ENCODE peak calls at places on chromosomes 16 and 17, in five cellular contexts. V is GM12865, W is PC-9, G is OCI-LY7, H is Peyer's patch. Z is an unnamed sample.

GRCh38 chr17:46995841-46996571 is 17.0 kb upstream of the RPRML start:
- DNase-seq in W (no peak), V (no peak), H (no peak), G (peak; percentile 49), Z (no peak)

GRCh38 chr16:85415196-85415988 is 197.7 kb upstream of the GSE1 start:
- DNase-seq in G (no peak), W (no peak), V (no peak), H (peak; percentile 24), Z (peak; percentile 11)

GRCh38 chr16:5917436-5917835 is 819.8 kb upstream of the EEF2KMT start:
- DNase-seq in G (no peak), H (peak; percentile 47), V (no peak), W (no peak), Z (no peak)

GRCh38 chr17:77098884-77099545 is 41.8 kb upstream of the SEC14L1 start:
- DNase-seq in W (no peak), G (no peak), V (no peak), H (peak; percentile 73), Z (no peak)

GRCh38 chr17:11639736-11640510 is 41.7 kb downstream of the DNAH9 start:
- DNase-seq in G (no peak), W (no peak), H (no peak), V (no peak), Z (no peak)

GRCh38 chr16:64964126-64964540 is 157.7 kb downstream of the CDH11 start:
- DNase-seq in V (no peak), W (no peak), H (no peak), G (no peak), Z (no peak)

GRCh38 chr16:68265078-68265925 is 976 bp downstream of the SLC7A6 start:
- DNase-seq in G (peak; percentile 54), H (peak; percentile 78), W (peak; percentile 83), V (peak; percentile 70), Z (no peak)

GRCh38 chr17:19271751-19272357 is 34.7 kb downstream of the EPN2 start:
- DNase-seq in G (peak; percentile 11), W (no peak), V (no peak), H (no peak), Z (no peak)

GRCh38 chr17:2926019-2926650 is 129.9 kb downstream of the RAP1GAP2 start:
- DNase-seq in H (no peak), V (no peak), W (peak; percentile 68), G (no peak), Z (no peak)

GRCh38 chr16:47019563-47019962 is 46.1 kb upstream of the DNAJA2 start:
- DNase-seq in V (no peak), H (no peak), G (no peak), W (no peak), Z (no peak)

GRCh38 chr16:12802661-12803060 is 1.0 kb downstream of the CPPED1 start:
- DNase-seq in W (no peak), G (peak; percentile 14), H (no peak), V (no peak), Z (no peak)

GRCh38 chr16:55100100-55100499 is 169.4 kb downstream of the IRX5 start:
- DNase-seq in G (no peak), V (no peak), H (no peak), W (no peak), Z (no peak)

GRCh38 chr16:84838383-84838948 is 18.7 kb downstream of the CRISPLD2 start:
- DNase-seq in G (no peak), H (no peak), V (no peak), W (no peak), Z (no peak)

GRCh38 chr17:8894673-8895578 is 27.5 kb upstream of the PIK3R6 start:
- DNase-seq in G (peak; percentile 68), V (peak; percentile 90), H (peak; percentile 81), W (peak; percentile 44), Z (no peak)

GRCh38 chr17:21373034-21373433 is 3.1 kb upstream of the KCNJ12 start:
- DNase-seq in V (peak; percentile 25), W (no peak), H (no peak), G (peak; percentile 43), Z (no peak)

GRCh38 chr17:39935896-39936295 is 8.4 kb downstream of the LRRC3C start:
- DNase-seq in W (no peak), G (no peak), V (no peak), H (no peak), Z (no peak)

GRCh38 chr17:565506-565905 is 149.1 kb downstream of the VPS53 start:
- DNase-seq in W (no peak), G (no peak), H (no peak), V (no peak), Z (no peak)

GRCh38 chr17:80356231-80356856 is 58.6 kb upstream of the ENDOV start:
- DNase-seq in W (no peak), G (no peak), H (no peak), V (no peak), Z (no peak)

GRCh38 chr17:32962320-32962707 is 29.3 kb upstream of the SPACA3 start:
- DNase-seq in G (no peak), W (no peak), H (no peak), V (no peak), Z (no peak)

GRCh38 chr17:29593546-29594440 is 861 bp downstream of the ANKRD13B start:
- DNase-seq in G (peak; percentile 56), V (no peak), H (peak; percentile 42), W (peak; percentile 43), Z (no peak)

GRCh38 chr16:79270011-79270410 is 330.5 kb downstream of the MAF start:
- DNase-seq in H (no peak), G (no peak), W (no peak), V (no peak), Z (no peak)

GRCh38 chr16:22161999-22162657 is at the start of gene SDR42E2:
- DNase-seq in H (no peak), G (no peak), W (peak; percentile 41), V (no peak), Z (no peak)

GRCh38 chr17:57948555-57949420 is 6.4 kb downstream of the CUEDC1 start:
- DNase-seq in V (peak; percentile 42), G (no peak), H (no peak), W (peak; percentile 76), Z (peak; percentile 26)
- TF ChIP-seq CTCF in V (no peak), G (peak; percentile 12), H (no peak), W (no peak), Z (no peak)

GRCh38 chr17:74814453-74814852 is 38.3 kb upstream of the NAT9 start:
- DNase-seq in V (no peak), G (peak; percentile 9), W (no peak), H (no peak), Z (no peak)
- TF ChIP-seq CTCF in V (no peak), G (peak; percentile 30), W (peak; percentile 26), H (no peak), Z (no peak)

GRCh38 chr16:61654962-61655361 is 381.3 kb downstream of the CDH8 start:
- DNase-seq in H (no peak), W (no peak), G (no peak), V (no peak), Z (no peak)
- TF ChIP-seq CTCF in H (no peak), W (no peak), G (no peak), V (no peak), Z (no peak)

GRCh38 chr16:2054543-2055245 is 6.9 kb downstream of the TSC2 start:
- DNase-seq in H (peak; percentile 73), V (no peak), G (no peak), W (no peak), Z (no peak)

GRCh38 chr16:2058901-2059300 is 11.1 kb downstream of the TSC2 start:
- DNase-seq in W (no peak), V (no peak), G (no peak), H (no peak), Z (no peak)

GRCh38 chr16:2056077-2056476 is 8.3 kb downstream of the TSC2 start:
- DNase-seq in W (no peak), V (peak; percentile 16), G (no peak), H (no peak), Z (no peak)

GRCh38 chr16:2057438-2057837 is 9.7 kb downstream of the TSC2 start:
- DNase-seq in H (no peak), G (no peak), V (no peak), W (no peak), Z (no peak)

GRCh38 chr16:2056681-2057407 is 9.1 kb downstream of the TSC2 start:
- DNase-seq in W (no peak), V (no peak), H (no peak), G (no peak), Z (no peak)
- TF ChIP-seq CTCF in W (peak; percentile 30), V (no peak), H (no peak), G (peak; percentile 8), Z (no peak)

DNA sequence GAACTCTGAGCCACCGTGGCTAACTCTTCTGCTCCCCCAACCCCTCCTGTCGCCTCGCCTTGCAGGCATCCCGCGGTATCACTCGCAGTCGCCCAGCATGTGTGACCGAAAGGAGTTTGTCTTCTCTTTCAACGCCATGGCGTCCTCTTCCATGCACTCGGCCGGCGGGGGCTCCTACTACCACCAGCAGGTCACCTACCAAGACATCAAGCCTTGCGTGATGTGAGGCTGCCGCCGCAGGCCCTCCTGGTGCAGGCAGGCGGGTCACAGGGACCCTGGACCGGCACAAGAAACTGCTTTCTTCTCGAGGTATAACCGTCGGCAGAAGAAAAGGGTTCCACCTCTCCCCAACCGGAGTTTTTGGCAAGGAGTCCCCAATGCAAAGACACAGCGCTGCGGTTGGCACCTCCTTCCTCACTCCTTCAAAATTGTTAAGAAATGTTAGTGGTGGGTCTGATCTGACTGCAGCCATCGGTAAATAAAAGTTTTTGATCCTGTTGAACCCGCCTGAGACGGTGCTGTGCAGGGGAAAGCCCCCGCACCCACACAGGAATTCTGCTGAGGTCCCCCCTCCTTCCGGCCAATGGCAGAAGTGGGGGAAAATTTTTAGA is 2.6 kb downstream of the FOXF1 start:
- DNase-seq in H (no peak), W (no peak), V (no peak), G (no peak), Z (no peak)
- TF ChIP-seq CTCF in H (no peak), W (no peak), V (no peak), G (no peak), Z (no peak)

GRCh38 chr16:49201118-49201517 is 80.5 kb downstream of the CBLN1 start:
- DNase-seq in V (no peak), G (no peak), H (no peak), W (no peak), Z (no peak)

GRCh38 chr16:49203361-49203760 is 78.3 kb downstream of the CBLN1 start:
- DNase-seq in W (no peak), H (no peak), G (no peak), V (no peak), Z (no peak)

GRCh38 chr16:49200223-49200820 is 81.3 kb downstream of the CBLN1 start:
- DNase-seq in V (no peak), G (no peak), W (no peak), H (no peak), Z (no peak)

DNA sequence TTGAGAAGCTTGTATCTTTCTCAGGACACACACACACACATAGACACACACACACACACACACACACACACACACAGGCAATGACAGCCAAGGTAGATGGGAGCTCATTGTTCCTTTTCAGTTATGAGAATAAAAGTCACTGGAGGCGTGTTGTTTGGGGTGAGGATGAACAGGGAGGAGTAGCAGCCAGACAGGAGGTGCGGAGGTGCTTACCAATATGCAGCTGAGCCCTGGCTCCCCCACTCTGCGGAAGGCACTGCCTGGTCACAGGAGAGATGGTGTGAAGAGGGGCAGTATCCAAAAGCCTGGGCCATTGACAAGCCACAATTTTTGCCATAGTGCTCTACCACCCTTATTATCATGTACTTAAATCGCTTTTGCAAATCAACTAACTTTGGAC is 77.4 kb downstream of the CBLN1 start:
- DNase-seq in W (no peak), V (no peak), H (no peak), G (no peak), Z (no peak)
- TF ChIP-seq CTCF in W (no peak), V (no peak), H (no peak), G (no peak), Z (no peak)

Z was measured in natural killer cell.